ENCODE peak calls at places on chromosomes 11 and 22, in nine cellular contexts. One of them, this sample, is unnamed.

GRCh38 chr11:48024635-48025071 is 44.3 kb downstream of the PTPRJ start:
- DNase-seq in fibroblast of pulmonary artery: no peak
- DNase-seq in fibroblast of villous mesenchyme: no peak
- DNase-seq in heart right ventricle: no peak
- DNase-seq in posterior vena cava: peak
- DNase-seq in EL: no peak
- DNase-seq in effector memory CD4-positive, alpha-beta T cell: no peak
- DNase-seq in SK-N-SH: no peak
- DNase-seq in stimulated activated CD4-positive, alpha-beta T cell treated with anti-CD3 and anti-CD28 coated beads, Interleukin-4, amount 100 ng/mL, for 48 hours: no peak
- DNase-seq in this sample: no peak

GRCh38 chr11:73205666-73206343 is 12.3 kb upstream of the P2RY2 start:
- DNase-seq in heart right ventricle: no peak
- DNase-seq in stimulated activated CD4-positive, alpha-beta T cell treated with anti-CD3 and anti-CD28 coated beads, Interleukin-4, amount 100 ng/mL, for 48 hours: no peak
- DNase-seq in SK-N-SH: no peak
- DNase-seq in EL: no peak
- DNase-seq in effector memory CD4-positive, alpha-beta T cell: no peak
- DNase-seq in fibroblast of villous mesenchyme: peak
- DNase-seq in fibroblast of pulmonary artery: no peak
- DNase-seq in posterior vena cava: no peak
- DNase-seq in this sample: no peak

GRCh38 chr11:80163011-80163410 is 722.2 kb upstream of the TENM4 start:
- DNase-seq in posterior vena cava: no peak
- DNase-seq in fibroblast of villous mesenchyme: peak
- DNase-seq in SK-N-SH: no peak
- DNase-seq in stimulated activated CD4-positive, alpha-beta T cell treated with anti-CD3 and anti-CD28 coated beads, Interleukin-4, amount 100 ng/mL, for 48 hours: no peak
- DNase-seq in effector memory CD4-positive, alpha-beta T cell: no peak
- DNase-seq in heart right ventricle: no peak
- DNase-seq in fibroblast of pulmonary artery: peak
- DNase-seq in EL: peak
- DNase-seq in this sample: no peak

GRCh38 chr11:36564376-36565032 is 3.3 kb upstream of the RAG1 start:
- DNase-seq in fibroblast of villous mesenchyme: peak
- DNase-seq in effector memory CD4-positive, alpha-beta T cell: peak
- DNase-seq in posterior vena cava: no peak
- DNase-seq in SK-N-SH: peak
- DNase-seq in heart right ventricle: no peak
- DNase-seq in stimulated activated CD4-positive, alpha-beta T cell treated with anti-CD3 and anti-CD28 coated beads, Interleukin-4, amount 100 ng/mL, for 48 hours: peak
- DNase-seq in fibroblast of pulmonary artery: peak
- DNase-seq in EL: peak
- DNase-seq in this sample: peak

GRCh38 chr11:94884322-94884721 is 89.0 kb downstream of the CWC15 start:
- DNase-seq in fibroblast of pulmonary artery: no peak
- DNase-seq in EL: no peak
- DNase-seq in effector memory CD4-positive, alpha-beta T cell: no peak
- DNase-seq in posterior vena cava: no peak
- DNase-seq in heart right ventricle: no peak
- DNase-seq in SK-N-SH: no peak
- DNase-seq in fibroblast of villous mesenchyme: no peak
- DNase-seq in stimulated activated CD4-positive, alpha-beta T cell treated with anti-CD3 and anti-CD28 coated beads, Interleukin-4, amount 100 ng/mL, for 48 hours: no peak
- DNase-seq in this sample: no peak

GRCh38 chr22:48218889-48219420 is 1456.5 kb downstream of the TBC1D22A start:
- DNase-seq in heart right ventricle: no peak
- DNase-seq in fibroblast of pulmonary artery: no peak
- DNase-seq in posterior vena cava: no peak
- DNase-seq in EL: no peak
- DNase-seq in stimulated activated CD4-positive, alpha-beta T cell treated with anti-CD3 and anti-CD28 coated beads, Interleukin-4, amount 100 ng/mL, for 48 hours: no peak
- DNase-seq in fibroblast of villous mesenchyme: no peak
- DNase-seq in SK-N-SH: no peak
- DNase-seq in effector memory CD4-positive, alpha-beta T cell: no peak
- DNase-seq in this sample: no peak

GRCh38 chr11:62444271-62444833 is 25.5 kb downstream of the SCGB1A1 start:
- DNase-seq in fibroblast of pulmonary artery: peak
- DNase-seq in fibroblast of villous mesenchyme: peak
- DNase-seq in stimulated activated CD4-positive, alpha-beta T cell treated with anti-CD3 and anti-CD28 coated beads, Interleukin-4, amount 100 ng/mL, for 48 hours: peak
- DNase-seq in EL: peak
- DNase-seq in heart right ventricle: peak
- DNase-seq in posterior vena cava: peak
- DNase-seq in effector memory CD4-positive, alpha-beta T cell: no peak
- DNase-seq in SK-N-SH: peak
- DNase-seq in this sample: peak

GRCh38 chr22:37680191-37680851 is 4.9 kb downstream of the LGALS1 start:
- DNase-seq in effector memory CD4-positive, alpha-beta T cell: no peak
- DNase-seq in posterior vena cava: no peak
- DNase-seq in heart right ventricle: no peak
- DNase-seq in fibroblast of pulmonary artery: no peak
- DNase-seq in fibroblast of villous mesenchyme: no peak
- DNase-seq in stimulated activated CD4-positive, alpha-beta T cell treated with anti-CD3 and anti-CD28 coated beads, Interleukin-4, amount 100 ng/mL, for 48 hours: no peak
- DNase-seq in EL: peak
- DNase-seq in SK-N-SH: no peak
- DNase-seq in this sample: no peak

GRCh38 chr11:9362393-9362863 is 22.0 kb upstream of the IPO7 start:
- DNase-seq in fibroblast of pulmonary artery: no peak
- DNase-seq in EL: no peak
- DNase-seq in stimulated activated CD4-positive, alpha-beta T cell treated with anti-CD3 and anti-CD28 coated beads, Interleukin-4, amount 100 ng/mL, for 48 hours: no peak
- DNase-seq in posterior vena cava: no peak
- DNase-seq in heart right ventricle: no peak
- DNase-seq in fibroblast of villous mesenchyme: no peak
- DNase-seq in effector memory CD4-positive, alpha-beta T cell: no peak
- DNase-seq in SK-N-SH: peak
- DNase-seq in this sample: no peak

GRCh38 chr22:29912141-29912540 is 29.2 kb downstream of the MTMR3 start:
- DNase-seq in fibroblast of pulmonary artery: no peak
- DNase-seq in stimulated activated CD4-positive, alpha-beta T cell treated with anti-CD3 and anti-CD28 coated beads, Interleukin-4, amount 100 ng/mL, for 48 hours: no peak
- DNase-seq in heart right ventricle: no peak
- DNase-seq in EL: no peak
- DNase-seq in fibroblast of villous mesenchyme: no peak
- DNase-seq in effector memory CD4-positive, alpha-beta T cell: no peak
- DNase-seq in posterior vena cava: no peak
- DNase-seq in SK-N-SH: no peak
- DNase-seq in this sample: no peak

GRCh38 chr11:34318111-34319037 is 39.4 kb downstream of the ABTB2 start:
- DNase-seq in heart right ventricle: no peak
- DNase-seq in SK-N-SH: no peak
- DNase-seq in fibroblast of pulmonary artery: peak
- DNase-seq in fibroblast of villous mesenchyme: peak
- DNase-seq in EL: peak
- DNase-seq in posterior vena cava: no peak
- DNase-seq in stimulated activated CD4-positive, alpha-beta T cell treated with anti-CD3 and anti-CD28 coated beads, Interleukin-4, amount 100 ng/mL, for 48 hours: no peak
- DNase-seq in effector memory CD4-positive, alpha-beta T cell: no peak
- DNase-seq in this sample: no peak

GRCh38 chr11:17386331-17387084 is 2.0 kb downstream of the KCNJ11 start:
- DNase-seq in heart right ventricle: peak
- DNase-seq in effector memory CD4-positive, alpha-beta T cell: no peak
- DNase-seq in fibroblast of pulmonary artery: peak
- DNase-seq in fibroblast of villous mesenchyme: peak
- DNase-seq in posterior vena cava: peak
- DNase-seq in EL: peak
- DNase-seq in stimulated activated CD4-positive, alpha-beta T cell treated with anti-CD3 and anti-CD28 coated beads, Interleukin-4, amount 100 ng/mL, for 48 hours: peak
- DNase-seq in SK-N-SH: peak
- DNase-seq in this sample: peak

GRCh38 chr22:38080847-38081635 is 2.9 kb downstream of the SLC16A8 start:
- DNase-seq in SK-N-SH: peak
- DNase-seq in stimulated activated CD4-positive, alpha-beta T cell treated with anti-CD3 and anti-CD28 coated beads, Interleukin-4, amount 100 ng/mL, for 48 hours: no peak
- DNase-seq in fibroblast of villous mesenchyme: no peak
- DNase-seq in fibroblast of pulmonary artery: peak
- DNase-seq in EL: peak
- DNase-seq in heart right ventricle: peak
- DNase-seq in effector memory CD4-positive, alpha-beta T cell: no peak
- DNase-seq in posterior vena cava: no peak
- DNase-seq in this sample: no peak

GRCh38 chr11:76445122-76446084 is 585 bp downstream of the EMSY start:
- DNase-seq in EL: peak
- DNase-seq in heart right ventricle: peak
- DNase-seq in stimulated activated CD4-positive, alpha-beta T cell treated with anti-CD3 and anti-CD28 coated beads, Interleukin-4, amount 100 ng/mL, for 48 hours: peak
- DNase-seq in fibroblast of pulmonary artery: peak
- DNase-seq in posterior vena cava: peak
- DNase-seq in effector memory CD4-positive, alpha-beta T cell: peak
- DNase-seq in SK-N-SH: peak
- DNase-seq in fibroblast of villous mesenchyme: peak
- DNase-seq in this sample: peak

GRCh38 chr22:32725369-32725988 is 76.0 kb upstream of the TIMP3 start:
- DNase-seq in effector memory CD4-positive, alpha-beta T cell: no peak
- DNase-seq in stimulated activated CD4-positive, alpha-beta T cell treated with anti-CD3 and anti-CD28 coated beads, Interleukin-4, amount 100 ng/mL, for 48 hours: no peak
- DNase-seq in fibroblast of pulmonary artery: no peak
- DNase-seq in fibroblast of villous mesenchyme: peak
- DNase-seq in heart right ventricle: no peak
- DNase-seq in posterior vena cava: no peak
- DNase-seq in EL: no peak
- DNase-seq in SK-N-SH: no peak
- DNase-seq in this sample: no peak

GRCh38 chr11:64767344-64768299 is 7.8 kb upstream of the PYGM start:
- DNase-seq in posterior vena cava: peak
- DNase-seq in heart right ventricle: no peak
- DNase-seq in EL: peak
- DNase-seq in effector memory CD4-positive, alpha-beta T cell: peak
- DNase-seq in SK-N-SH: peak
- DNase-seq in stimulated activated CD4-positive, alpha-beta T cell treated with anti-CD3 and anti-CD28 coated beads, Interleukin-4, amount 100 ng/mL, for 48 hours: peak
- DNase-seq in fibroblast of villous mesenchyme: peak
- DNase-seq in fibroblast of pulmonary artery: peak
- DNase-seq in this sample: peak

GRCh38 chr11:83374311-83374710 is 88.1 kb upstream of the CCDC90B start:
- DNase-seq in stimulated activated CD4-positive, alpha-beta T cell treated with anti-CD3 and anti-CD28 coated beads, Interleukin-4, amount 100 ng/mL, for 48 hours: no peak
- DNase-seq in posterior vena cava: no peak
- DNase-seq in fibroblast of villous mesenchyme: no peak
- DNase-seq in EL: no peak
- DNase-seq in fibroblast of pulmonary artery: no peak
- DNase-seq in effector memory CD4-positive, alpha-beta T cell: no peak
- DNase-seq in heart right ventricle: no peak
- DNase-seq in SK-N-SH: no peak
- DNase-seq in this sample: no peak

GRCh38 chr11:75639752-75640151 is 29.1 kb downstream of the MAP6 start:
- DNase-seq in fibroblast of villous mesenchyme: peak
- DNase-seq in posterior vena cava: peak
- DNase-seq in EL: peak
- DNase-seq in fibroblast of pulmonary artery: peak
- DNase-seq in stimulated activated CD4-positive, alpha-beta T cell treated with anti-CD3 and anti-CD28 coated beads, Interleukin-4, amount 100 ng/mL, for 48 hours: no peak
- DNase-seq in SK-N-SH: peak
- DNase-seq in heart right ventricle: peak
- DNase-seq in effector memory CD4-positive, alpha-beta T cell: no peak
- DNase-seq in this sample: no peak

GRCh38 chr11:119741369-119742262 is 12.6 kb upstream of the NECTIN1 start:
- DNase-seq in EL: peak
- DNase-seq in fibroblast of pulmonary artery: peak
- DNase-seq in posterior vena cava: peak
- DNase-seq in SK-N-SH: no peak
- DNase-seq in stimulated activated CD4-positive, alpha-beta T cell treated with anti-CD3 and anti-CD28 coated beads, Interleukin-4, amount 100 ng/mL, for 48 hours: peak
- DNase-seq in effector memory CD4-positive, alpha-beta T cell: peak
- DNase-seq in heart right ventricle: peak
- DNase-seq in fibroblast of villous mesenchyme: peak
- DNase-seq in this sample: peak

GRCh38 chr11:123505546-123506299 is 75.7 kb downstream of the GRAMD1B start:
- DNase-seq in SK-N-SH: peak
- DNase-seq in heart right ventricle: no peak
- DNase-seq in posterior vena cava: no peak
- DNase-seq in stimulated activated CD4-positive, alpha-beta T cell treated with anti-CD3 and anti-CD28 coated beads, Interleukin-4, amount 100 ng/mL, for 48 hours: no peak
- DNase-seq in effector memory CD4-positive, alpha-beta T cell: no peak
- DNase-seq in EL: no peak
- DNase-seq in fibroblast of pulmonary artery: no peak
- DNase-seq in fibroblast of villous mesenchyme: no peak
- DNase-seq in this sample: no peak

GRCh38 chr22:20419664-20419951 is 18.0 kb downstream of the SCARF2 start:
- DNase-seq in EL: no peak
- DNase-seq in posterior vena cava: peak
- DNase-seq in SK-N-SH: no peak
- DNase-seq in fibroblast of pulmonary artery: no peak
- DNase-seq in fibroblast of villous mesenchyme: no peak
- DNase-seq in heart right ventricle: no peak
- DNase-seq in effector memory CD4-positive, alpha-beta T cell: no peak
- DNase-seq in stimulated activated CD4-positive, alpha-beta T cell treated with anti-CD3 and anti-CD28 coated beads, Interleukin-4, amount 100 ng/mL, for 48 hours: no peak
- DNase-seq in this sample: no peak

GRCh38 chr11:16195659-16196058 is 160.7 kb downstream of the SOX6 start:
- DNase-seq in effector memory CD4-positive, alpha-beta T cell: no peak
- DNase-seq in EL: peak
- DNase-seq in fibroblast of villous mesenchyme: peak
- DNase-seq in fibroblast of pulmonary artery: peak
- DNase-seq in heart right ventricle: no peak
- DNase-seq in stimulated activated CD4-positive, alpha-beta T cell treated with anti-CD3 and anti-CD28 coated beads, Interleukin-4, amount 100 ng/mL, for 48 hours: no peak
- DNase-seq in posterior vena cava: no peak
- DNase-seq in SK-N-SH: no peak
- DNase-seq in this sample: no peak

GRCh38 chr11:65884716-65885092 is 3.6 kb downstream of the FIBP start:
- DNase-seq in fibroblast of villous mesenchyme: peak
- DNase-seq in heart right ventricle: peak
- DNase-seq in stimulated activated CD4-positive, alpha-beta T cell treated with anti-CD3 and anti-CD28 coated beads, Interleukin-4, amount 100 ng/mL, for 48 hours: peak
- DNase-seq in EL: peak
- DNase-seq in SK-N-SH: peak
- DNase-seq in effector memory CD4-positive, alpha-beta T cell: peak
- DNase-seq in fibroblast of pulmonary artery: peak
- DNase-seq in posterior vena cava: peak
- DNase-seq in this sample: peak

GRCh38 chr11:352456-353180 is 16.7 kb upstream of the B4GALNT4 start:
- DNase-seq in stimulated activated CD4-positive, alpha-beta T cell treated with anti-CD3 and anti-CD28 coated beads, Interleukin-4, amount 100 ng/mL, for 48 hours: no peak
- DNase-seq in heart right ventricle: no peak
- DNase-seq in effector memory CD4-positive, alpha-beta T cell: no peak
- DNase-seq in fibroblast of villous mesenchyme: no peak
- DNase-seq in fibroblast of pulmonary artery: no peak
- DNase-seq in SK-N-SH: no peak
- DNase-seq in posterior vena cava: no peak
- DNase-seq in EL: no peak
- DNase-seq in this sample: no peak

GRCh38 chr22:21815958-21816357 is 51.5 kb downstream of the MAPK1 start:
- DNase-seq in heart right ventricle: no peak
- DNase-seq in stimulated activated CD4-positive, alpha-beta T cell treated with anti-CD3 and anti-CD28 coated beads, Interleukin-4, amount 100 ng/mL, for 48 hours: no peak
- DNase-seq in SK-N-SH: no peak
- DNase-seq in posterior vena cava: no peak
- DNase-seq in fibroblast of pulmonary artery: no peak
- DNase-seq in fibroblast of villous mesenchyme: no peak
- DNase-seq in EL: no peak
- DNase-seq in effector memory CD4-positive, alpha-beta T cell: no peak
- DNase-seq in this sample: no peak

GRCh38 chr11:69545976-69546617 is 64.6 kb downstream of the LINC01488 start:
- DNase-seq in EL: no peak
- DNase-seq in effector memory CD4-positive, alpha-beta T cell: no peak
- DNase-seq in fibroblast of pulmonary artery: no peak
- DNase-seq in posterior vena cava: peak
- DNase-seq in SK-N-SH: no peak
- DNase-seq in stimulated activated CD4-positive, alpha-beta T cell treated with anti-CD3 and anti-CD28 coated beads, Interleukin-4, amount 100 ng/mL, for 48 hours: no peak
- DNase-seq in heart right ventricle: no peak
- DNase-seq in fibroblast of villous mesenchyme: no peak
- DNase-seq in this sample: no peak

GRCh38 chr22:45302047-45302446 is 7.7 kb upstream of the FAM118A start:
- DNase-seq in EL: peak
- DNase-seq in posterior vena cava: no peak
- DNase-seq in heart right ventricle: no peak
- DNase-seq in stimulated activated CD4-positive, alpha-beta T cell treated with anti-CD3 and anti-CD28 coated beads, Interleukin-4, amount 100 ng/mL, for 48 hours: no peak
- DNase-seq in effector memory CD4-positive, alpha-beta T cell: no peak
- DNase-seq in fibroblast of pulmonary artery: peak
- DNase-seq in fibroblast of villous mesenchyme: peak
- DNase-seq in SK-N-SH: no peak
- DNase-seq in this sample: no peak

GRCh38 chr11:97751405-97751804 is 1269.3 kb upstream of the CNTN5 start:
- DNase-seq in fibroblast of pulmonary artery: no peak
- DNase-seq in effector memory CD4-positive, alpha-beta T cell: no peak
- DNase-seq in stimulated activated CD4-positive, alpha-beta T cell treated with anti-CD3 and anti-CD28 coated beads, Interleukin-4, amount 100 ng/mL, for 48 hours: no peak
- DNase-seq in SK-N-SH: no peak
- DNase-seq in heart right ventricle: peak
- DNase-seq in EL: no peak
- DNase-seq in posterior vena cava: no peak
- DNase-seq in fibroblast of villous mesenchyme: no peak
- DNase-seq in this sample: no peak

GRCh38 chr11:120182357-120182756 is 28.5 kb upstream of the OAF start:
- DNase-seq in effector memory CD4-positive, alpha-beta T cell: no peak
- DNase-seq in EL: no peak
- DNase-seq in fibroblast of pulmonary artery: no peak
- DNase-seq in posterior vena cava: peak
- DNase-seq in heart right ventricle: no peak
- DNase-seq in fibroblast of villous mesenchyme: no peak
- DNase-seq in SK-N-SH: no peak
- DNase-seq in stimulated activated CD4-positive, alpha-beta T cell treated with anti-CD3 and anti-CD28 coated beads, Interleukin-4, amount 100 ng/mL, for 48 hours: no peak
- DNase-seq in this sample: no peak

GRCh38 chr22:39090426-39091064 is 6.5 kb upstream of the APOBEC3H start:
- DNase-seq in fibroblast of pulmonary artery: no peak
- DNase-seq in stimulated activated CD4-positive, alpha-beta T cell treated with anti-CD3 and anti-CD28 coated beads, Interleukin-4, amount 100 ng/mL, for 48 hours: peak
- DNase-seq in SK-N-SH: no peak
- DNase-seq in posterior vena cava: no peak
- DNase-seq in heart right ventricle: no peak
- DNase-seq in effector memory CD4-positive, alpha-beta T cell: peak
- DNase-seq in EL: peak
- DNase-seq in fibroblast of villous mesenchyme: no peak
- DNase-seq in this sample: peak

GRCh38 chr11:126053340-126054286 is 9.1 kb downstream of the CDON start:
- DNase-seq in SK-N-SH: peak
- DNase-seq in posterior vena cava: no peak
- DNase-seq in fibroblast of pulmonary artery: no peak
- DNase-seq in EL: no peak
- DNase-seq in stimulated activated CD4-positive, alpha-beta T cell treated with anti-CD3 and anti-CD28 coated beads, Interleukin-4, amount 100 ng/mL, for 48 hours: no peak
- DNase-seq in fibroblast of villous mesenchyme: no peak
- DNase-seq in heart right ventricle: no peak
- DNase-seq in effector memory CD4-positive, alpha-beta T cell: no peak
- DNase-seq in this sample: no peak